ENCODE peak calls at places on chromosomes 13 and 19, in ten cellular contexts. One of them, this sample, is unnamed. For H3K36me3, the result is how much of the 10 kb centered on the place peaks cover.

GRCh38 chr13:99808786-99809185 is 162.8 kb downstream of the ZIC5 start:
- DNase-seq in tibial artery: no peak
- DNase-seq in CD8-positive, alpha-beta T cell: no peak
- DNase-seq in mammary epithelial cell: no peak
- DNase-seq in astrocyte: no peak
- DNase-seq in psoas muscle: no peak
- DNase-seq in right lobe of liver: no peak
- DNase-seq in Peyer's patch: no peak
- DNase-seq in thoracic aorta: no peak
- DNase-seq in bronchial epithelial cell: no peak
- DNase-seq in this sample: no peak

GRCh38 chr19:14156122-14156521 is 19.7 kb upstream of the ASF1B start:
- DNase-seq in tibial artery: no peak
- DNase-seq in CD8-positive, alpha-beta T cell: no peak
- DNase-seq in mammary epithelial cell: no peak
- DNase-seq in astrocyte: no peak
- DNase-seq in psoas muscle: no peak
- DNase-seq in right lobe of liver: no peak
- DNase-seq in Peyer's patch: no peak
- DNase-seq in thoracic aorta: no peak
- DNase-seq in bronchial epithelial cell: no peak
- DNase-seq in this sample: no peak

GRCh38 chr13:111120422-111120821 is 5.3 kb downstream of the ARHGEF7 start:
- DNase-seq in tibial artery: no peak
- DNase-seq in CD8-positive, alpha-beta T cell: no peak
- DNase-seq in mammary epithelial cell: no peak
- DNase-seq in astrocyte: no peak
- DNase-seq in psoas muscle: no peak
- DNase-seq in right lobe of liver: no peak
- DNase-seq in Peyer's patch: no peak
- DNase-seq in thoracic aorta: no peak
- DNase-seq in bronchial epithelial cell: no peak
- DNase-seq in this sample: no peak

GRCh38 chr13:95115525-95115924 is 185.7 kb downstream of the ABCC4 start:
- DNase-seq in tibial artery: no peak
- DNase-seq in CD8-positive, alpha-beta T cell: no peak
- DNase-seq in mammary epithelial cell: peak
- DNase-seq in astrocyte: peak
- DNase-seq in psoas muscle: no peak
- DNase-seq in right lobe of liver: no peak
- DNase-seq in Peyer's patch: peak
- DNase-seq in thoracic aorta: no peak
- DNase-seq in bronchial epithelial cell: peak
- DNase-seq in this sample: peak

GRCh38 chr13:99970761-99971575 is 599 bp downstream of the ZIC5 start:
- DNase-seq in tibial artery: no peak
- DNase-seq in CD8-positive, alpha-beta T cell: no peak
- DNase-seq in mammary epithelial cell: no peak
- DNase-seq in astrocyte: no peak
- DNase-seq in psoas muscle: no peak
- DNase-seq in right lobe of liver: no peak
- DNase-seq in Peyer's patch: peak
- DNase-seq in thoracic aorta: no peak
- DNase-seq in bronchial epithelial cell: no peak
- DNase-seq in this sample: no peak

GRCh38 chr19:21483589-21484170 is 21.7 kb upstream of the ZNF429 start:
- DNase-seq in tibial artery: peak
- DNase-seq in CD8-positive, alpha-beta T cell: peak
- DNase-seq in mammary epithelial cell: no peak
- DNase-seq in astrocyte: no peak
- DNase-seq in psoas muscle: peak
- DNase-seq in right lobe of liver: no peak
- DNase-seq in Peyer's patch: peak
- DNase-seq in thoracic aorta: no peak
- DNase-seq in bronchial epithelial cell: no peak
- DNase-seq in this sample: no peak

GRCh38 chr19:14035706-14036105 is 4.1 kb downstream of the IL27RA start:
- DNase-seq in tibial artery: no peak
- DNase-seq in CD8-positive, alpha-beta T cell: no peak
- DNase-seq in mammary epithelial cell: no peak
- DNase-seq in astrocyte: peak
- DNase-seq in psoas muscle: no peak
- DNase-seq in right lobe of liver: no peak
- DNase-seq in Peyer's patch: no peak
- DNase-seq in thoracic aorta: no peak
- DNase-seq in bronchial epithelial cell: no peak
- DNase-seq in this sample: no peak

GRCh38 chr13:35716186-35716585 is 239.7 kb upstream of the MAB21L1 start:
- DNase-seq in tibial artery: no peak
- DNase-seq in CD8-positive, alpha-beta T cell: no peak
- DNase-seq in mammary epithelial cell: no peak
- DNase-seq in astrocyte: peak
- DNase-seq in psoas muscle: no peak
- DNase-seq in right lobe of liver: no peak
- DNase-seq in Peyer's patch: no peak
- DNase-seq in thoracic aorta: no peak
- DNase-seq in bronchial epithelial cell: peak
- DNase-seq in this sample: no peak

GRCh38 chr13:78655007-78655406 is 3.9 kb downstream of the OBI1 start:
- DNase-seq in tibial artery: no peak
- DNase-seq in CD8-positive, alpha-beta T cell: no peak
- DNase-seq in mammary epithelial cell: no peak
- DNase-seq in astrocyte: no peak
- DNase-seq in psoas muscle: no peak
- DNase-seq in right lobe of liver: no peak
- DNase-seq in Peyer's patch: no peak
- DNase-seq in thoracic aorta: no peak
- DNase-seq in bronchial epithelial cell: no peak
- DNase-seq in this sample: no peak

GRCh38 chr13:44819245-44819644 is 170.0 kb downstream of the NUFIP1 start:
- DNase-seq in tibial artery: no peak
- DNase-seq in CD8-positive, alpha-beta T cell: no peak
- DNase-seq in mammary epithelial cell: peak
- DNase-seq in astrocyte: peak
- DNase-seq in psoas muscle: no peak
- DNase-seq in right lobe of liver: no peak
- DNase-seq in Peyer's patch: no peak
- DNase-seq in thoracic aorta: no peak
- DNase-seq in bronchial epithelial cell: peak
- DNase-seq in this sample: peak

GRCh38 chr13:36919833-36920611 is at the start of gene SMAD9:
- DNase-seq in tibial artery: peak
- DNase-seq in CD8-positive, alpha-beta T cell: no peak
- DNase-seq in mammary epithelial cell: peak
- DNase-seq in astrocyte: peak
- DNase-seq in psoas muscle: peak
- DNase-seq in right lobe of liver: peak
- DNase-seq in Peyer's patch: peak
- DNase-seq in thoracic aorta: peak
- DNase-seq in bronchial epithelial cell: peak
- DNase-seq in this sample: no peak

GRCh38 chr13:114077121-114077937 is 55.1 kb downstream of the RASA3 start:
- DNase-seq in tibial artery: peak
- DNase-seq in CD8-positive, alpha-beta T cell: no peak
- DNase-seq in mammary epithelial cell: no peak
- DNase-seq in astrocyte: no peak
- DNase-seq in psoas muscle: peak
- DNase-seq in right lobe of liver: no peak
- DNase-seq in Peyer's patch: peak
- DNase-seq in thoracic aorta: no peak
- DNase-seq in bronchial epithelial cell: no peak
- DNase-seq in this sample: no peak

GRCh38 chr19:18725755-18726416 is 42.4 kb downstream of the CRTC1 start:
- DNase-seq in tibial artery: no peak
- DNase-seq in CD8-positive, alpha-beta T cell: no peak
- DNase-seq in mammary epithelial cell: no peak
- DNase-seq in astrocyte: no peak
- DNase-seq in psoas muscle: peak
- DNase-seq in right lobe of liver: no peak
- DNase-seq in Peyer's patch: no peak
- DNase-seq in thoracic aorta: no peak
- DNase-seq in bronchial epithelial cell: no peak
- DNase-seq in this sample: no peak

DNA sequence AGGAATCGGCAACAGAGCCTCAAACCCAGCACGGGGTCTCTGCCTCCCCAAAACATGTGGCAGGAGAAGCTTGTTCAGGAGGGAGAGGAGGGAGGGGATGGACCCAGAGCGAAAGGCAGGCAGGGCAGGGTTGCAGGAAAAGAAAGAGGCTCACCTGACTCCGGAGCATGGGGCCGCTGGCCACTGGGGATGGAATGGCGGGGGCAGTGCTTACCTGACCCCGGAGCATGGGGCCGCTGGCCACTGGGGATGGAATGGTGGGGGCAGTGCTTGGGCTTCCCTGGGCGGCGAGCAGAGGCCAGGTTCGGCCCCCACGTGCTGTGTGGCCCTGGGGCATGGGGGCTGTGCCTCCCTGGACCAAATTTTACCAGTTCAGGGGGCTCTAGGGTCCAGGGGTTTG is 13.3 kb upstream of the CELF5 start:
- DNase-seq in tibial artery: no peak
- DNase-seq in CD8-positive, alpha-beta T cell: no peak
- DNase-seq in mammary epithelial cell: no peak
- DNase-seq in astrocyte: no peak
- DNase-seq in psoas muscle: no peak
- DNase-seq in right lobe of liver: no peak
- DNase-seq in Peyer's patch: no peak
- DNase-seq in thoracic aorta: no peak
- DNase-seq in bronchial epithelial cell: no peak
- DNase-seq in this sample: no peak
- H3K4me3 ChIP-seq in tibial artery: no peak
- H3K4me3 ChIP-seq in CD8-positive, alpha-beta T cell: no peak
- H3K4me3 ChIP-seq in mammary epithelial cell: no peak
- H3K4me3 ChIP-seq in astrocyte: no peak
- H3K4me3 ChIP-seq in psoas muscle: no peak
- H3K4me3 ChIP-seq in right lobe of liver: no peak
- H3K4me3 ChIP-seq in Peyer's patch: no peak
- H3K4me3 ChIP-seq in thoracic aorta: no peak
- H3K4me3 ChIP-seq in bronchial epithelial cell: no peak
- H3K4me3 ChIP-seq in this sample: no peak

DNA sequence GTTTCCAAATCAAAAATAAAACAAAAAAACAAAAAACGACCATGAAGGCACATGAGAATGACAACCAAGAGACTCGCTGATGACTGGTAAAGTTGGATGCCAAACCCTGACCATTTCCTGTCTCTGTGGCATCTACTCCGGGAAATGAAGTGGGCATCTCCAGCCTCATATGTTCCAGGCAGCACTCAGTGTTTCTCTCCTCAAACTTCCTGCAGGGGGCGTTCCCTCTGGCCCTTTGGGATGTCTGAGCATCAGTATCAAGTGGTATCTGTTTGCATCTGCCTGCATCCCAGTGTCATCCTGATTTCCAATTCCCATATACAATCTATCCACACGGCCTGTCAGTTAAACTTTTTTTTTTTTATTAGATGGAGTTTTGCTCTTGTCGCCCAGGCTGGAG is 9.8 kb upstream of the SIGLEC12 start:
- DNase-seq in tibial artery: no peak
- DNase-seq in CD8-positive, alpha-beta T cell: no peak
- DNase-seq in mammary epithelial cell: no peak
- DNase-seq in astrocyte: no peak
- DNase-seq in psoas muscle: no peak
- DNase-seq in right lobe of liver: no peak
- DNase-seq in Peyer's patch: no peak
- DNase-seq in thoracic aorta: no peak
- DNase-seq in bronchial epithelial cell: no peak
- DNase-seq in this sample: no peak
- TF ChIP-seq CTCF in tibial artery: no peak
- TF ChIP-seq CTCF in CD8-positive, alpha-beta T cell: no peak
- TF ChIP-seq CTCF in mammary epithelial cell: no peak
- TF ChIP-seq CTCF in astrocyte: no peak
- TF ChIP-seq CTCF in psoas muscle: no peak
- TF ChIP-seq CTCF in right lobe of liver: no peak
- TF ChIP-seq CTCF in Peyer's patch: no peak
- TF ChIP-seq CTCF in thoracic aorta: no peak
- TF ChIP-seq CTCF in bronchial epithelial cell: no peak
- TF ChIP-seq CTCF in this sample: peak

DNA sequence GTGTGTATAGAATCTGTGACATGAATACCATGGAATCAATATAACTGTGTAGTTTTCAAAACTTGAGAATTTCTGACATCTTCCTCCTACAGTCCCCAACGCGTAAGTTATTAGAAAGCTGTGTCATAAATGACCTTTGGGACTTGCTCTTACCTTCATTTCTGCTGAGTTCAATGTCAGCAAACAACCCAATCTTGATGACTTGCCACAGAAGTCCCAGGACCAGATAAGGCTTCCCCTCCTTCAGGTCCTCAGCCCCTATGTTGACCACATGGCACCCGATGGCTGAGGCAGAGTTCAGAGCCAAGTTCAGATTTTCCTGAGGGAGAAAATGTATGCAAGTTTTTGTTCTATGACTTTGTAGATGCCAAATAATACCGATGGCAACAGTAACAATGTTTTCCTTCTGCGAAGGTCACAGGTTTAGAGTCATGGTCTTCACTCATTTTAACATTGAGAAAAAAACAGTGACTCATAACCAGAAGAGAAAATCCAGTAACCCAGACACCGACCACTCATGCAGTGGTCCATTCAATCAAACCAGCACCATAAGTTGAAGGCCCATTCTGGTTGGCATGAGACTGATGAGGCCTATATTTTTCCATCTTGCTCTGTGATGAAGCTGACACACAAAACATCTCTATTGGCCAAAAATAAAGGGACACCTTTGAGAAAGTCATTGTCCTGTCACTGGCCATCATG is 29.2 kb downstream of the LCP1 start:
- DNase-seq in tibial artery: no peak
- DNase-seq in CD8-positive, alpha-beta T cell: no peak
- DNase-seq in mammary epithelial cell: no peak
- DNase-seq in astrocyte: no peak
- DNase-seq in psoas muscle: no peak
- DNase-seq in right lobe of liver: no peak
- DNase-seq in Peyer's patch: no peak
- DNase-seq in thoracic aorta: no peak
- DNase-seq in bronchial epithelial cell: no peak
- DNase-seq in this sample: no peak
- H3K36me3 ChIP-seq in tibial artery: under half
- H3K36me3 ChIP-seq in CD8-positive, alpha-beta T cell: half or more
- H3K36me3 ChIP-seq in mammary epithelial cell: under half
- H3K36me3 ChIP-seq in astrocyte: under half
- H3K36me3 ChIP-seq in psoas muscle: under half
- H3K36me3 ChIP-seq in right lobe of liver: under half
- H3K36me3 ChIP-seq in Peyer's patch: under half
- H3K36me3 ChIP-seq in thoracic aorta: under half
- H3K36me3 ChIP-seq in bronchial epithelial cell: under half
- H3K36me3 ChIP-seq in this sample: under half

DNA sequence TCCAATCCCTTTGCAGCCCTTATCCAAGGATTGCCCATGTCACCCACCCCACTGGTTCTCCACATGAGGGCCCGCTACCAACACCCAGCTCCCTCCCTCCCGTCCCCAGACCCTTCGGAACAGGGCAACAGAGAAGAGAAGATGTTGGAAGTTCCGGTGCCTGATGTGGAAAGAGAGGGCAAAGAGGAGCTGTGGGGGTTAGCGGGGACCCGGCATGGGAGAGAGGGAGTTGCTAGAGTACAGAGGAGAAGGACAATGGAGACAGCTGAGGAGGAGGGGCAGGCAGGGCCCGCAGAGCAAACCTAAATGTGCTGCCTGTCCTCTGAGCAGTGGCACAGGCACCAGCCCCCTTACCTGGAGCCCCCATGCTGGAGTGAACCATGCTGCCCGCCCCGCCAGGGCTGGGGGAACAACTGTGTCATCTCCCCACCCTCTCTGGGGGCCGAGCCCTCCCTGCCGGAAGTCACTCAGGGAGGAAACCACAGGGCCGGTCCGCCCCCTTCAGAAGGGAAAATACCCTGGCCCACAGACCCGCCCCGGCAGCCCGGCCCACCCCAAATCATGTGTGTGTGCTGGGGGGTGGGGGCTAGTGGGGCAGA is at the start of gene POU2F2:
- DNase-seq in tibial artery: peak
- DNase-seq in CD8-positive, alpha-beta T cell: peak
- DNase-seq in mammary epithelial cell: no peak
- DNase-seq in astrocyte: no peak
- DNase-seq in psoas muscle: peak
- DNase-seq in right lobe of liver: peak
- DNase-seq in Peyer's patch: peak
- DNase-seq in thoracic aorta: no peak
- DNase-seq in bronchial epithelial cell: no peak
- DNase-seq in this sample: no peak
- H3K4me3 ChIP-seq in tibial artery: peak
- H3K4me3 ChIP-seq in CD8-positive, alpha-beta T cell: peak
- H3K4me3 ChIP-seq in mammary epithelial cell: peak
- H3K4me3 ChIP-seq in astrocyte: peak
- H3K4me3 ChIP-seq in psoas muscle: peak
- H3K4me3 ChIP-seq in right lobe of liver: no peak
- H3K4me3 ChIP-seq in Peyer's patch: peak
- H3K4me3 ChIP-seq in thoracic aorta: peak
- H3K4me3 ChIP-seq in bronchial epithelial cell: peak
- H3K4me3 ChIP-seq in this sample: peak

This sample was measured in kidney epithelial cell.